ENCODE peak calls at places on chromosomes 11 and 22, in nine cellular contexts. L is activated T-cell treated with anti-CD3 and anti-CD28 coated beads for 1 hour; N is coronary artery; J is pancreas; G is stimulated activated CD8-positive, alpha-beta memory T cell treated with anti-CD3 and anti-CD28 coated beads, Interleukin-2, amount 100 ng/mL, for 1 hour; D is cardiac fibroblast; H is RPMI7951; M is DMS53; P is activated naive CD4-positive, alpha-beta T cell treated with anti-CD3 and anti-CD28 coated beads for 36 hours. Z is an unnamed sample.

GRCh38 chr11:68315581-68315920 is 3.2 kb downstream of the LRP5 start:
- DNase-seq in N (no peak), D (no peak), P (no peak), L (no peak), J (no peak), M (peak), G (no peak), H (no peak), Z (no peak)

GRCh38 chr11:27485930-27486773 is 13.6 kb upstream of the LGR4 start:
- DNase-seq in L (no peak), M (peak), H (peak), N (no peak), J (peak), P (peak), G (no peak), D (peak), Z (peak)

GRCh38 chr11:72972541-72973128 is 158.4 kb downstream of the ATG16L2 start:
- DNase-seq in P (no peak), L (no peak), J (no peak), G (no peak), N (no peak), H (no peak), D (peak), M (no peak), Z (peak)

GRCh38 chr22:39236321-39237275 is 8.2 kb downstream of the PDGFB start:
- DNase-seq in M (peak), H (peak), J (no peak), L (no peak), P (peak), N (no peak), D (peak), G (no peak), Z (peak)

GRCh38 chr11:111155021-111155420 is 90.5 kb upstream of the POU2AF2 start:
- DNase-seq in P (no peak), N (no peak), G (no peak), J (no peak), M (no peak), L (no peak), H (no peak), D (peak), Z (peak)

GRCh38 chr11:45599161-45599943 is 66.1 kb downstream of the CHST1 start:
- DNase-seq in G (no peak), L (no peak), D (no peak), N (no peak), J (no peak), H (no peak), P (no peak), M (no peak), Z (no peak)

GRCh38 chr11:61967924-61968757 is 707 bp upstream of the FTH1 start:
- DNase-seq in H (peak), G (no peak), D (peak), P (peak), L (peak), J (peak), N (no peak), M (peak), Z (peak)

GRCh38 chr11:95104121-95104830 is 14.6 kb downstream of the ENDOD1 start:
- DNase-seq in H (no peak), L (no peak), M (no peak), N (no peak), P (no peak), G (no peak), J (no peak), D (no peak), Z (no peak)

GRCh38 chr11:8338138-8338537 is 74.5 kb upstream of the LMO1 start:
- DNase-seq in J (peak), G (no peak), P (peak), L (peak), H (no peak), N (no peak), M (peak), D (peak), Z (peak)

GRCh38 chr11:78290293-78291176 is 101.8 kb downstream of the USP35 start:
- DNase-seq in N (no peak), L (no peak), P (peak), M (peak), G (no peak), H (peak), J (no peak), D (peak), Z (peak)